ENCODE peak calls at places on chromosomes 12 and 14, in seven cellular contexts. V is NCI-H2171 treated with DMSO at 0.1 percent for 48 hours, I is fibroblast of the aortic adventitia, H is NCI-H2081, G is B cell, J is H54, W is vagina. N is an unnamed sample.
A peak's percentile ranks its signal among the peaks of the same experiment; 100 is the strongest.

GRCh38 chr14:78967111-78967809 is 797.1 kb downstream of the NRXN3 start:
- DNase-seq in V (no peak), I (peak; percentile 36), H (no peak), G (no peak), J (no peak), W (no peak), N (no peak)

GRCh38 chr12:133038310-133038709 is 1.0 kb downstream of the ZNF84 start:
- DNase-seq in V (no peak), I (no peak), H (no peak), G (no peak), J (no peak), W (no peak), N (no peak)

GRCh38 chr12:26513357-26514043 is 318.1 kb downstream of the SSPN start:
- DNase-seq in V (no peak), I (no peak), H (no peak), G (no peak), J (no peak), W (no peak), N (no peak)

GRCh38 chr12:101019667-101020066 is 190.4 kb downstream of the SLC5A8 start:
- DNase-seq in V (no peak), I (no peak), H (no peak), G (no peak), J (no peak), W (no peak), N (no peak)

GRCh38 chr14:91113829-91114078 is at the start of gene DGLUCY:
- DNase-seq in V (no peak), I (peak; percentile 75), H (no peak), G (peak; percentile 60), J (peak; percentile 81), W (no peak), N (peak; percentile 35)

GRCh38 chr14:54967496-54967895 is 59.4 kb downstream of the WDHD1 start:
- DNase-seq in V (no peak), I (no peak), H (no peak), G (no peak), J (no peak), W (no peak), N (no peak)

GRCh38 chr12:26971963-26972362 is 33.7 kb downstream of the FGFR1OP2 start:
- DNase-seq in V (no peak), I (no peak), H (no peak), G (peak; percentile 36), J (no peak), W (no peak), N (no peak)

GRCh38 chr14:94795372-94795771 is 25.5 kb upstream of the GSC start:
- DNase-seq in V (no peak), I (no peak), H (no peak), G (no peak), J (no peak), W (no peak), N (no peak)

GRCh38 chr14:69318241-69318640 is 58.3 kb downstream of the GALNT16 start:
- DNase-seq in V (no peak), I (no peak), H (no peak), G (no peak), J (no peak), W (no peak), N (no peak)

GRCh38 chr12:116920939-116921338 is 10.2 kb downstream of the FBXW8 start:
- DNase-seq in V (no peak), I (peak; percentile 28), H (no peak), G (no peak), J (no peak), W (no peak), N (no peak)

GRCh38 chr14:35740215-35740614 is 68.9 kb downstream of the RALGAPA1 start:
- DNase-seq in V (no peak), I (no peak), H (no peak), G (no peak), J (no peak), W (no peak), N (no peak)

N was measured in ascending aorta.